ENCODE peak calls at places on chromosome 7, in six cellular contexts. V, X, Z, H, J and B are unnamed samples.

GRCh38 chr7:141045842-141046630 is 27.8 kb upstream of the TMEM178B start:
- DNase-seq in V (no peak), X (no peak), Z (peak), H (no peak), J (no peak), B (no peak)

GRCh38 chr7:134619627-134620331 is 26.9 kb upstream of the BPGM start:
- DNase-seq in V (no peak), X (peak), Z (peak), H (no peak), J (no peak), B (no peak)

GRCh38 chr7:47335071-47335470 is 246.8 kb downstream of the TNS3 start:
- DNase-seq in V (no peak), X (no peak), Z (no peak), H (no peak), J (no peak), B (no peak)

GRCh38 chr7:146701166-146701565 is 584.6 kb downstream of the CNTNAP2 start:
- DNase-seq in V (no peak), X (no peak), Z (no peak), H (no peak), J (no peak), B (no peak)

GRCh38 chr7:28573751-28574295 is 161.5 kb downstream of the CREB5 start:
- DNase-seq in V (no peak), X (no peak), Z (no peak), H (no peak), J (no peak), B (no peak)

GRCh38 chr7:43201912-43202311 is 89.5 kb downstream of the HECW1 start:
- DNase-seq in V (no peak), X (no peak), Z (no peak), H (no peak), J (no peak), B (no peak)

GRCh38 chr7:12250232-12250631 is 39.1 kb downstream of the TMEM106B start:
- DNase-seq in V (no peak), X (no peak), Z (no peak), H (no peak), J (no peak), B (no peak)

GRCh38 chr7:75870557-75870956 is 8.3 kb upstream of the RHBDD2 start:
- DNase-seq in V (no peak), X (no peak), Z (no peak), H (no peak), J (no peak), B (no peak)

GRCh38 chr7:95986136-95986535 is 213.8 kb downstream of the DYNC1I1 start:
- DNase-seq in V (no peak), X (peak), Z (peak), H (no peak), J (no peak), B (no peak)

GRCh38 chr7:128831994-128832879 is 2.0 kb downstream of the FLNC start:
- DNase-seq in V (no peak), X (no peak), Z (peak), H (peak), J (peak), B (no peak)

GRCh38 chr7:134879815-134880475 is 100.5 kb downstream of the CALD1 start:
- DNase-seq in V (no peak), X (no peak), Z (no peak), H (no peak), J (no peak), B (no peak)

GRCh38 chr7:157485961-157486510 is 149.2 kb downstream of the DNAJB6 start:
- DNase-seq in V (no peak), X (no peak), Z (no peak), H (no peak), J (no peak), B (no peak)

GRCh38 chr7:92421676-92422435 is 25.4 kb upstream of the GATAD1 start:
- DNase-seq in V (no peak), X (no peak), Z (no peak), H (peak), J (no peak), B (no peak)

GRCh38 chr7:105106473-105106872 is 92.5 kb downstream of the KMT2E start:
- DNase-seq in V (no peak), X (no peak), Z (no peak), H (no peak), J (no peak), B (peak)

GRCh38 chr7:55158541-55158940 is 139.7 kb downstream of the EGFR start:
- DNase-seq in V (no peak), X (no peak), Z (peak), H (no peak), J (no peak), B (no peak)

GRCh38 chr7:128408709-128409434 is 910 bp downstream of the IMPDH1 start:
- DNase-seq in V (no peak), X (no peak), Z (no peak), H (no peak), J (no peak), B (no peak)

GRCh38 chr7:120054376-120055100 is 218.4 kb upstream of the KCND2 start:
- DNase-seq in V (no peak), X (no peak), Z (no peak), H (no peak), J (no peak), B (no peak)

GRCh38 chr7:17371656-17372524 is 73.4 kb downstream of the AHR start:
- DNase-seq in V (peak), X (no peak), Z (peak), H (no peak), J (no peak), B (no peak)

GRCh38 chr7:142939226-142939910 is at the start of gene LLCFC1:
- DNase-seq in V (no peak), X (no peak), Z (no peak), H (no peak), J (peak), B (no peak)

GRCh38 chr7:95881597-95881996 is 109.2 kb downstream of the DYNC1I1 start:
- DNase-seq in V (no peak), X (no peak), Z (no peak), H (no peak), J (no peak), B (no peak)

GRCh38 chr7:151552352-151553028 is 32.8 kb upstream of the RHEB start:
- DNase-seq in V (no peak), X (no peak), Z (no peak), H (no peak), J (no peak), B (peak)

GRCh38 chr7:114630186-114630824 is 215.7 kb downstream of the FOXP2 start:
- DNase-seq in V (no peak), X (peak), Z (no peak), H (no peak), J (peak), B (no peak)

GRCh38 chr7:135645296-135645904 is 16.9 kb upstream of the STMP1 start:
- DNase-seq in V (no peak), X (peak), Z (no peak), H (no peak), J (no peak), B (peak)